ENCODE peak calls at places on chromosomes 16 and 17, in six cellular contexts. F is cardiac fibroblast, K is WTC11, W is left ventricle myocardium inferior, Y is fibroblast of lung, R is PC-3. U is an unnamed sample.

GRCh38 chr17:81397314-81398169 is 2.3 kb downstream of the BAHCC1 start:
- DNase-seq in F (peak), K (peak), W (no peak), Y (peak), R (peak), U (peak)

GRCh38 chr17:69719474-69720048 is 305.1 kb downstream of the MAP2K6 start:
- DNase-seq in F (no peak), K (no peak), W (no peak), Y (no peak), R (no peak), U (no peak)

GRCh38 chr16:75379339-75379738 is 54.0 kb downstream of the CFDP1 start:
- DNase-seq in F (no peak), K (no peak), W (no peak), Y (no peak), R (no peak), U (no peak)

GRCh38 chr17:79626156-79626890 is 15.5 kb upstream of the RBFOX3 start:
- DNase-seq in F (no peak), K (peak), W (peak), Y (no peak), R (no peak), U (no peak)

GRCh38 chr17:27657620-27658019 is 26.6 kb downstream of the LGALS9 start:
- DNase-seq in F (peak), K (peak), W (no peak), Y (peak), R (peak), U (peak)

GRCh38 chr16:86085161-86085611 is 186.2 kb downstream of the IRF8 start:
- DNase-seq in F (no peak), K (no peak), W (no peak), Y (no peak), R (no peak), U (no peak)

GRCh38 chr17:6254036-6254435 is 180.9 kb downstream of the AIPL1 start:
- DNase-seq in F (no peak), K (no peak), W (no peak), Y (no peak), R (peak), U (peak)

GRCh38 chr16:11498683-11499082 is 88.0 kb downstream of the LITAF start:
- DNase-seq in F (no peak), K (no peak), W (no peak), Y (no peak), R (no peak), U (no peak)

GRCh38 chr16:88582912-88583575 is 12.8 kb downstream of the ZC3H18 start:
- DNase-seq in F (no peak), K (no peak), W (no peak), Y (no peak), R (no peak), U (no peak)

GRCh38 chr16:12207939-12208338 is 231.4 kb downstream of the SNX29 start:
- DNase-seq in F (no peak), K (no peak), W (no peak), Y (no peak), R (no peak), U (no peak)

GRCh38 chr17:66518677-66519076 is 216.3 kb downstream of the PRKCA start:
- DNase-seq in F (no peak), K (no peak), W (no peak), Y (no peak), R (no peak), U (no peak)

GRCh38 chr17:4144411-4144747 is 1.4 kb downstream of the CYB5D2 start:
- DNase-seq in F (no peak), K (no peak), W (no peak), Y (no peak), R (no peak), U (no peak)

GRCh38 chr17:5555254-5555653 is 29.1 kb downstream of the NLRP1 start:
- DNase-seq in F (peak), K (no peak), W (no peak), Y (peak), R (no peak), U (no peak)

GRCh38 chr16:48901712-48902374 is 291.9 kb upstream of the N4BP1 start:
- DNase-seq in F (no peak), K (peak), W (no peak), Y (peak), R (peak), U (no peak)

GRCh38 chr17:58527949-58528348 is 13.5 kb upstream of the MTMR4 start:
- DNase-seq in F (peak), K (no peak), W (no peak), Y (no peak), R (no peak), U (peak)

GRCh38 chr16:57023541-57024249 is 34.3 kb downstream of the NLRC5 start:
- DNase-seq in F (no peak), K (no peak), W (no peak), Y (no peak), R (no peak), U (no peak)

GRCh38 chr17:876272-876671 is 94.1 kb downstream of the MRM3 start:
- DNase-seq in F (no peak), K (no peak), W (no peak), Y (no peak), R (no peak), U (no peak)

GRCh38 chr17:48445248-48445620 is 15.2 kb upstream of the SKAP1 start:
- DNase-seq in F (no peak), K (no peak), W (no peak), Y (no peak), R (no peak), U (no peak)

GRCh38 chr16:19017179-19017578 is 33.4 kb downstream of the TMC7 start:
- DNase-seq in F (no peak), K (no peak), W (no peak), Y (no peak), R (no peak), U (no peak)

GRCh38 chr16:46787909-46788308 is 39.8 kb upstream of the MYLK3 start:
- DNase-seq in F (no peak), K (no peak), W (no peak), Y (no peak), R (no peak), U (no peak)

GRCh38 chr16:3999479-3999868 is 116.8 kb downstream of the ADCY9 start:
- DNase-seq in F (peak), K (peak), W (peak), Y (peak), R (no peak), U (no peak)

GRCh38 chr16:67169642-67170167 is 633 bp upstream of the NOL3 start:
- DNase-seq in F (no peak), K (peak), W (no peak), Y (no peak), R (no peak), U (no peak)

GRCh38 chr16:85577899-85578598 is 35.1 kb upstream of the GSE1 start:
- DNase-seq in F (no peak), K (no peak), W (no peak), Y (no peak), R (no peak), U (no peak)

GRCh38 chr17:74599531-74599939 is 7.5 kb upstream of the CD300LD start:
- DNase-seq in F (no peak), K (no peak), W (no peak), Y (no peak), R (no peak), U (peak)

GRCh38 chr16:31880322-31880979 is 6.8 kb downstream of the ZNF267 start:
- DNase-seq in F (peak), K (no peak), W (no peak), Y (peak), R (peak), U (peak)

GRCh38 chr16:53495325-53495724 is 7.7 kb downstream of the AKTIP start:
- DNase-seq in F (no peak), K (peak), W (no peak), Y (no peak), R (no peak), U (no peak)

GRCh38 chr16:3732171-3732570 is 14.8 kb upstream of the TRAP1 start:
- DNase-seq in F (no peak), K (no peak), W (no peak), Y (no peak), R (no peak), U (no peak)

GRCh38 chr17:57463103-57463885 is 207.0 kb downstream of the MSI2 start:
- DNase-seq in F (peak), K (no peak), W (no peak), Y (peak), R (peak), U (peak)

GRCh38 chr17:57773557-57773956 is 28.5 kb upstream of the CCDC182 start:
- DNase-seq in F (no peak), K (no peak), W (no peak), Y (no peak), R (no peak), U (no peak)

GRCh38 chr16:74304164-74304834 is 7.7 kb downstream of the PSMD7 start:
- DNase-seq in F (peak), K (no peak), W (no peak), Y (no peak), R (peak), U (no peak)

GRCh38 chr17:334974-335481 is 17.6 kb downstream of the RPH3AL start:
- DNase-seq in F (no peak), K (no peak), W (no peak), Y (no peak), R (no peak), U (no peak)

GRCh38 chr16:15899538-15900100 is 11.2 kb upstream of the CEP20 start:
- DNase-seq in F (peak), K (no peak), W (no peak), Y (peak), R (peak), U (peak)

GRCh38 chr16:19765860-19766553 is 47.9 kb downstream of the IQCK start:
- DNase-seq in F (peak), K (no peak), W (peak), Y (peak), R (no peak), U (no peak)

GRCh38 chr16:88570691-88571092 is 489 bp downstream of the ZC3H18 start:
- DNase-seq in F (peak), K (no peak), W (no peak), Y (no peak), R (no peak), U (peak)

GRCh38 chr16:19175492-19176262 is 7.6 kb downstream of the SYT17 start:
- DNase-seq in F (peak), K (no peak), W (no peak), Y (peak), R (no peak), U (peak)

GRCh38 chr17:42101513-42102292 is 3.4 kb upstream of the ZNF385C start:
- DNase-seq in F (peak), K (peak), W (peak), Y (peak), R (peak), U (peak)

GRCh38 chr17:42094375-42095069 is 3.8 kb downstream of the ZNF385C start:
- DNase-seq in F (no peak), K (no peak), W (no peak), Y (no peak), R (no peak), U (no peak)

GRCh38 chr17:42097691-42098661 is at the start of gene ZNF385C:
- DNase-seq in F (no peak), K (peak), W (no peak), Y (no peak), R (no peak), U (no peak)

GRCh38 chr17:42098747-42099399 is 600 bp upstream of the ZNF385C start:
- DNase-seq in F (no peak), K (no peak), W (no peak), Y (no peak), R (no peak), U (no peak)

DNA sequence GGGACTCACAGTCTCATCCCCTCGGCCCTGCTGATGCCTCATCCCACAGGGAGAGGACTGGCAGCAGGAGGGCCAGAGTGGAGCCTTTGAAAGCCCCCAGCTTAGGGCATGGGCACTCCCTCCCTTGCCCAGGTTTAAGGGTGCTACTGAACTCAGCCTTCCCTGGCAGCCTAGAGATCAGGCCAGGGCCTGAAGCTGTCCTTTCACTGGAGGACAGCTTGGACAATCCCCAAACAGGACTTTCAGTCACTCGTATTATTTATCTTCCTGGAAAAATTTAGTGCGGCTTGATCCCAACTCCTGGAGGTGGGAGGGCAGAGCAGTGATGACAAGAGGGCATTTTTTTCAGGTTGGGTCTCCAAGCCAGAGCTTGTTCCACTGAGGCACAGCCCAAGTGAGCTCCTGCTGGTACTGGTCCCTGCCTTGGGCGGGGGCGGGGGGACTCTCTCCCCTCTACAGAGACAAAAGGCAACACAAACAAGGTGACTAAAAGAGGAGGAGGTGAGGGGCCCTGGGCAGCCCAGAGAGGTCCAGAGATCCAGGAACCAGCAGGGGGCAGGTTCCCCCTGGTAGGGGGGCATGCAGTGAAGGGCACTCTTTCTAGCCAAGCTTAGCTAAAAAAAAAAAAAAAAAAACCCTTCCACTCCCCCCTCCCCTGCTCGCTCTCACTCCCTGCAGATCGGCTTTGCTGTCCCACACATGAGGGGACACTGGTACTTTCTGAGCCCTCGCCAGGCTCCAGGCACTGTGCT is 1.7 kb downstream of the ZNF385C start:
- DNase-seq in F (no peak), K (no peak), W (no peak), Y (no peak), R (no peak), U (no peak)
- TF ChIP-seq CTCF in F (no peak), K (no peak), W (no peak), Y (no peak), R (no peak), U (no peak)

DNA sequence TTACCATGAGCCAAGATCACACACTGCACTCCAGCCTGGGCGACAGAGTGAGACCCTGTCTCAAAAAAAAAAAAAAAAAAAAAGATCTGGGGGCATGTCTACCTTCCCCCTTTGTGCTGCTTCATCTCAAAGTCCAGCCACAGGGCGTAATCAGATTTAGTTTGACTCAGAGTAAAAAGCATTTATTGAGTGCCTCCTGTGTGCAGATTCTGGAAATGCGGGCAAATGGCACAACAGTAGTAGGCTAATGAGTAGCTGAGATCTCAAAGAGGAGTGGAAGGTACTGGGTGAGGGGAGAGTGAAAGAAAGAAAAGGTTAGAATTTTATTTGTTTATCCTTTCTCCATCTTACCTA is 9.1 kb upstream of the NR1D1 start:
- DNase-seq in F (no peak), K (no peak), W (peak), Y (no peak), R (no peak), U (peak)
- TF ChIP-seq CTCF in F (peak), K (no peak), W (no peak), Y (no peak), R (peak), U (no peak)

GRCh38 chr17:18184143-18185007 is 747 bp downstream of the ALKBH5 start:
- DNase-seq in F (peak), K (peak), W (peak), Y (peak), R (peak), U (peak)

GRCh38 chr17:18182190-18182977 is 1.2 kb upstream of the ALKBH5 start:
- DNase-seq in F (peak), K (peak), W (peak), Y (no peak), R (no peak), U (no peak)

GRCh38 chr17:18185391-18185790 is 1.8 kb downstream of the ALKBH5 start:
- DNase-seq in F (peak), K (no peak), W (no peak), Y (peak), R (peak), U (no peak)

GRCh38 chr17:18182978-18183333 is 672 bp upstream of the ALKBH5 start:
- DNase-seq in F (peak), K (no peak), W (peak), Y (no peak), R (peak), U (no peak)

GRCh38 chr17:18183334-18184142 is at the start of gene ALKBH5:
- DNase-seq in F (peak), K (peak), W (peak), Y (peak), R (peak), U (peak)
- TF ChIP-seq CTCF in F (peak), K (peak), W (peak), Y (peak), R (peak), U (peak)

DNA sequence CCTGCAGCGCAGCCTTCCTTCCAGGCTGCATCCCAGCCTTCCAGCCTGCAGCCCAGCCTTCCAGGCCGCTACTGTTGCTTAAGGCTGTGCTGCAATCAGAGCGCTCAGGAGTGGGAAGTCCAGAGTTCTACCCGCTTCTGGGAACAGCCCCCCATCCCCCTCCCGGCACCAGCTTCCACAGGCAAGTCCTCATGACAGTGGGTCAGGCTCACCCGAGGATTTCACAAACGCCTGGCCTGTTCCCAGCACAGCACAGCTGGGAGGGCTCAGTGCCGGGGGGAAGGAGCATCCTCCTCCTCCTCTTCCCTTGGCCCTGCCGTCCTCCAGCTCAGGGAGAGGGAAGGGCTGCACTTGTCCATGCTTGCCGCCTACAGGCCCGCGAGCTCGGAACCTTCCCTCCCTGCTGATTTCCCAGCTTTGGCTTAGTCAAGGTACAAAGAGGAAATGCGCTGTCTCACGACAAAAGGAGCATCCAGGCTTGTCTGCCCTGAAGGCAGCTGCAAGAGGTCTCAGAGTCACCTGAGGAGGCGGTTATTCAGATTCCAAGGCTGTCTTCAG is 8.3 kb downstream of the SOCS3 start:
- DNase-seq in F (peak), K (peak), W (peak), Y (peak), R (no peak), U (peak)
- TF ChIP-seq CTCF in F (peak), K (no peak), W (no peak), Y (peak), R (no peak), U (no peak)

DNA sequence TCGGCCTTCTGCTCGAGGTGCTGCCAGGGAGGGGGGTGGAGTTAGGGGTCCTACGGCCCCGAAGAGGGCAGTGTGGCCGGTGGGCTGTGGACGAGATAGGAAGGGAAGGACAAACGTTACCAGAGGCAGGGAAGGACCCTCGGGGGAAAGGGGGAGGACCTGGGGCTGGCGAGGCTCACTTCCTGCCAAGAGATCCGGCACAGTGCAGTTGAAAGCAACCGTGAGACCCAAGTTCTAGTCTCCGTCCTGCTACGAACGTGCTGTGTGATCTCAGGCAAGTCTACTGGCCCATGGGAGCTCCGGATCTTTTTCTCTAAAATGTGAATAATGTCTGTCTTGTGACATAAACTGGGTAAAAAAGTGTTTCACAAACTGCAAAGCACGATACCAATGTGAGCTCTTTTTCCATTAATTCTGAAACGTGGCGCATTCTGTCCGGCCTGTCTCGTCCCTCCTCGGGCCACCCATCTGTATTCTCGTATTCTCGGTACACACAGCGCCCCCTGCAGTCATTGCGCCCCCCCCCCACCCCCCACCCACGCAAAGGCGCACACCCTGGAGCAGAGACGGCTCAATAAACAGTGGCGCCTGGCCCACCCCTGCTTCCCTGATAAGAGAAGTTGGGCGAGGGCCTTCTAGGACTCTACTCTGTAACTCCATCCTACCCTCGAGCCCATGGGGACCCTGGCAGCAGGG is 8.8 kb downstream of the CYGB start:
- DNase-seq in F (peak), K (no peak), W (peak), Y (peak), R (no peak), U (no peak)
- TF ChIP-seq CTCF in F (no peak), K (no peak), W (no peak), Y (no peak), R (peak), U (no peak)

GRCh38 chr16:54812229-54812628 is 118.4 kb upstream of the IRX5 start:
- DNase-seq in F (peak), K (no peak), W (no peak), Y (no peak), R (no peak), U (peak)
- TF ChIP-seq CTCF in F (peak), K (no peak), W (peak), Y (no peak), R (no peak), U (no peak)

GRCh38 chr17:77213778-77214132 is 73.0 kb downstream of the SEC14L1 start:
- DNase-seq in F (no peak), K (no peak), W (no peak), Y (no peak), R (no peak), U (no peak)

GRCh38 chr17:77214328-77214727 is 73.6 kb downstream of the SEC14L1 start:
- DNase-seq in F (no peak), K (no peak), W (no peak), Y (no peak), R (no peak), U (no peak)

GRCh38 chr17:77215281-77215680 is 74.5 kb downstream of the SEC14L1 start:
- DNase-seq in F (no peak), K (no peak), W (no peak), Y (no peak), R (no peak), U (no peak)

GRCh38 chr17:77212833-77213777 is 72.3 kb downstream of the SEC14L1 start:
- DNase-seq in F (no peak), K (no peak), W (no peak), Y (no peak), R (no peak), U (no peak)

DNA sequence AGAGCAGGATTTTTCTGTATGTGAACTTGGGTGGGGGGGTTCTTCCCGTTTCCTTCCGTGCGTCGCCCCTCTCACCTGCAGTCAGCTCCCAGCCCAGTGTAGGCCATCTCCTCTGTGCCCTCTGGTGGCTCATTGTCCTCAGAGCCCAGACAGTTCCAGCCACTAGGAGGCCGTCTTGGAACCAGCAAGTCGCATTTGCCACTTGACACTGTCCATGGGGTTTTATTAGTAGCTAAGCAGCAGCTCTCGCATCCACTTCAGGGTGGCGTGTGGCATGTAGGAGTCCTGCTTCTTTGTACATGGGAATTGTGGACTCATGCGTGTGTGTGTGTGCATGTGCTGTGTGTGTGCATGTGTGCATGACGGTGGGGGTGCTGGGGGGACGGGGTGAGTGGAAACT is 74.0 kb downstream of the SEC14L1 start:
- DNase-seq in F (peak), K (peak), W (no peak), Y (peak), R (peak), U (peak)
- TF ChIP-seq CTCF in F (peak), K (no peak), W (peak), Y (peak), R (peak), U (peak)